ENCODE peak calls at places on chromosomes 11 and 22, in eight cellular contexts. G is Calu3; L is GM04503; N is astrocyte of the spinal cord; D is stimulated activated CD4-positive, alpha-beta T cell treated with anti-CD3 and anti-CD28 coated beads, Interleukin-1b, Interleukin-23, amount 100 ng/mL, for 24 hours; A is fibroblast of lung; P is cardiac muscle cell; Q is T-helper 2 cell. E is an unnamed sample.

GRCh38 chr11:74620537-74620936 is 28.2 kb downstream of the POLD3 start:
- DNase-seq in Q (no peak), D (no peak), A (no peak), P (no peak), G (no peak), L (no peak), N (no peak), E (no peak)

GRCh38 chr22:47564651-47565050 is 802.2 kb downstream of the TBC1D22A start:
- DNase-seq in A (no peak), G (no peak), D (no peak), N (no peak), L (no peak), Q (no peak), P (no peak), E (no peak)

GRCh38 chr22:23192558-23192957 is 12.2 kb downstream of the BCR start:
- DNase-seq in P (no peak), N (no peak), G (no peak), A (no peak), L (no peak), Q (no peak), D (no peak), E (no peak)

GRCh38 chr11:104372111-104372510 is 208.2 kb upstream of the PDGFD start:
- DNase-seq in L (no peak), P (no peak), A (peak), Q (no peak), N (no peak), G (no peak), D (no peak), E (no peak)

GRCh38 chr11:35292290-35292689 is 127.1 kb downstream of the SLC1A2 start:
- DNase-seq in A (no peak), D (no peak), G (no peak), L (no peak), P (no peak), Q (no peak), N (no peak), E (no peak)

GRCh38 chr11:69132301-69132670 is 23.4 kb upstream of the SMIM38 start:
- DNase-seq in D (no peak), N (no peak), L (no peak), A (no peak), P (no peak), Q (no peak), G (no peak), E (no peak)

GRCh38 chr11:31996159-31996881 is 94.6 kb upstream of the RCN1 start:
- DNase-seq in P (no peak), N (no peak), L (no peak), A (no peak), G (no peak), D (no peak), Q (no peak), E (no peak)

GRCh38 chr11:17077240-17077519 is 287 bp downstream of the RPS13 start:
- DNase-seq in G (no peak), L (no peak), Q (no peak), P (peak), A (no peak), N (no peak), D (no peak), E (no peak)

GRCh38 chr22:42300286-42301071 is 30.0 kb upstream of the TCF20 start:
- DNase-seq in L (no peak), G (peak), A (no peak), P (no peak), D (no peak), N (no peak), Q (no peak), E (no peak)

GRCh38 chr22:37267661-37268413 is 14.5 kb upstream of the CYTH4 start:
- DNase-seq in D (no peak), N (no peak), A (no peak), P (no peak), G (no peak), L (no peak), Q (no peak), E (no peak)

GRCh38 chr22:22371031-22371541 is 126.5 kb downstream of the VPREB1 start:
- DNase-seq in Q (no peak), P (no peak), A (no peak), L (no peak), G (no peak), N (no peak), D (no peak), E (no peak)

GRCh38 chr22:21961886-21962654 is 9.4 kb upstream of the PPM1F start:
- DNase-seq in N (peak), L (no peak), P (no peak), D (no peak), G (peak), Q (no peak), A (peak), E (no peak)

GRCh38 chr22:40263191-40263590 is 83.1 kb upstream of the ADSL start:
- DNase-seq in N (no peak), P (no peak), L (no peak), G (no peak), A (no peak), Q (no peak), D (no peak), E (peak)

GRCh38 chr11:86919557-86920210 is 35.5 kb downstream of the FZD4 start:
- DNase-seq in P (peak), Q (no peak), L (no peak), N (peak), A (peak), D (no peak), G (no peak), E (peak)

GRCh38 chr11:9380773-9381172 is 3.7 kb upstream of the IPO7 start:
- DNase-seq in N (no peak), P (peak), G (no peak), A (no peak), Q (no peak), D (no peak), L (no peak), E (no peak)

GRCh38 chr11:129192150-129192549 is at the start of gene ARHGAP32:
- DNase-seq in A (no peak), G (peak), D (peak), Q (no peak), P (no peak), L (no peak), N (no peak), E (no peak)

GRCh38 chr11:980438-981365 is 55.0 kb downstream of the AP2A2 start:
- DNase-seq in A (peak), P (no peak), Q (no peak), N (peak), D (no peak), G (no peak), L (no peak), E (no peak)

GRCh38 chr11:78796956-78797355 is 222.3 kb upstream of the NARS2 start:
- DNase-seq in N (peak), A (peak), D (no peak), Q (no peak), G (no peak), L (no peak), P (no peak), E (no peak)

GRCh38 chr11:16945671-16946469 is 68.3 kb downstream of the PLEKHA7 start:
- DNase-seq in Q (no peak), A (peak), P (peak), G (peak), L (no peak), D (no peak), N (peak), E (peak)

GRCh38 chr11:121372671-121373429 is 79.3 kb upstream of the SORL1 start:
- DNase-seq in A (no peak), G (no peak), L (no peak), N (no peak), D (no peak), P (no peak), Q (no peak), E (no peak)

GRCh38 chr11:115887316-115887715 is 383.1 kb upstream of the CADM1 start:
- DNase-seq in N (no peak), L (no peak), A (no peak), D (no peak), Q (no peak), G (no peak), P (no peak), E (no peak)

GRCh38 chr11:35227551-35228341 is 88.8 kb downstream of the CD44 start:
- DNase-seq in N (no peak), A (no peak), D (no peak), G (no peak), L (no peak), Q (no peak), P (no peak), E (no peak)

GRCh38 chr11:118820412-118821357 is 29.7 kb upstream of the DDX6 start:
- DNase-seq in D (no peak), G (peak), N (peak), A (peak), L (no peak), P (peak), Q (no peak), E (no peak)

GRCh38 chr11:12889243-12889642 is 119.9 kb upstream of the RASSF10 start:
- DNase-seq in D (no peak), N (peak), Q (no peak), P (no peak), G (no peak), A (peak), L (peak), E (no peak)

GRCh38 chr22:26568207-26568706 is 21.7 kb downstream of the TPST2 start:
- DNase-seq in G (no peak), Q (no peak), L (no peak), N (peak), P (no peak), A (peak), D (no peak), E (no peak)

GRCh38 chr11:133162228-133162627 is 370.1 kb downstream of the OPCML start:
- DNase-seq in G (no peak), Q (no peak), A (no peak), P (no peak), N (no peak), D (no peak), L (no peak), E (no peak)

GRCh38 chr11:128796275-128796674 is 70.8 kb downstream of the KCNJ1 start:
- DNase-seq in Q (no peak), G (no peak), P (no peak), D (no peak), N (peak), A (peak), L (no peak), E (no peak)

GRCh38 chr11:124115782-124116616 is 749 bp downstream of the VWA5A start:
- DNase-seq in N (no peak), D (no peak), P (peak), L (no peak), Q (no peak), A (no peak), G (no peak), E (no peak)

GRCh38 chr11:86256608-86257007 is 12.1 kb downstream of the EED start:
- DNase-seq in N (no peak), A (no peak), G (no peak), P (no peak), D (no peak), Q (no peak), L (no peak), E (no peak)

GRCh38 chr11:95924414-95924760 is 480 bp upstream of the MTMR2 start:
- DNase-seq in N (peak), G (no peak), A (no peak), L (no peak), P (peak), D (no peak), Q (no peak), E (no peak)